ENCODE peak calls at places on chromosomes 2 and 18, in five cellular contexts. E is naive thymus-derived CD4-positive, alpha-beta T cell; C is GM23338; X is CD8-positive, alpha-beta T cell; H is astrocyte. Z is an unnamed sample. For H3K4me1, the result is how much of the 10 kb centered on the place peaks cover.

GRCh38 chr2:16425462-16426336 is 239.9 kb downstream of the CYRIA start:
- DNase-seq in C (no peak), H (no peak), E (no peak), X (no peak), Z (no peak)

GRCh38 chr2:151097930-151098329 is 163.7 kb downstream of the RBM43 start:
- DNase-seq in C (no peak), X (no peak), E (no peak), H (peak), Z (no peak)

GRCh38 chr18:8298186-8298585 is 311.1 kb upstream of the RAB12 start:
- DNase-seq in X (no peak), H (no peak), C (no peak), E (no peak), Z (no peak)

GRCh38 chr2:54073796-54074195 is 41.6 kb upstream of the ACYP2 start:
- DNase-seq in C (no peak), H (peak), E (no peak), X (no peak), Z (no peak)

GRCh38 chr18:61869631-61870030 is 23.2 kb downstream of the RNF152 start:
- DNase-seq in H (no peak), C (no peak), E (no peak), X (no peak), Z (no peak)

GRCh38 chr2:157438907-157439791 is 4.7 kb downstream of the CYTIP start:
- DNase-seq in X (no peak), E (no peak), H (peak), C (no peak), Z (no peak)

GRCh38 chr2:44546469-44547127 is 184.9 kb downstream of the CAMKMT start:
- DNase-seq in X (no peak), C (no peak), H (no peak), E (no peak), Z (no peak)

GRCh38 chr2:143823856-143824255 is 694.6 kb downstream of the ARHGAP15 start:
- DNase-seq in C (no peak), E (no peak), X (no peak), H (no peak), Z (no peak)

GRCh38 chr2:197965756-197966155 is 161.4 kb downstream of the PLCL1 start:
- DNase-seq in E (no peak), H (no peak), C (no peak), X (no peak), Z (no peak)

GRCh38 chr18:55839350-55839749 is 251.4 kb upstream of the TCF4 start:
- DNase-seq in C (no peak), X (no peak), E (no peak), H (peak), Z (no peak)

GRCh38 chr2:187689372-187689771 is 135.1 kb upstream of the TFPI start:
- DNase-seq in E (no peak), X (no peak), C (no peak), H (peak), Z (no peak)

GRCh38 chr2:88627055-88627855 is at the start of gene EIF2AK3:
- DNase-seq in C (peak), E (peak), H (peak), X (peak), Z (peak)

GRCh38 chr18:63452273-63452672 is 24.5 kb upstream of the SERPINB5 start:
- DNase-seq in X (no peak), C (no peak), H (no peak), E (no peak), Z (no peak)

GRCh38 chr2:96470636-96471035 is 34.5 kb downstream of the NEURL3 start:
- DNase-seq in H (no peak), X (peak), C (peak), E (peak), Z (peak)

GRCh38 chr2:15355386-15355785 is 205.7 kb downstream of the NBAS start:
- DNase-seq in H (no peak), C (no peak), E (no peak), X (no peak), Z (no peak)

GRCh38 chr18:47746615-47747014 is 183.8 kb downstream of the SMAD2 start:
- DNase-seq in E (no peak), X (no peak), C (no peak), H (no peak), Z (no peak)

GRCh38 chr2:239829326-239829725 is 195.8 kb downstream of the NDUFA10 start:
- DNase-seq in H (no peak), E (no peak), C (no peak), X (no peak), Z (no peak)

GRCh38 chr2:19378939-19379338 is 20.5 kb upstream of the OSR1 start:
- DNase-seq in X (no peak), C (no peak), H (no peak), E (no peak), Z (no peak)

GRCh38 chr18:65946777-65947176 is 196.0 kb downstream of the CDH7 start:
- DNase-seq in C (no peak), E (no peak), X (no peak), H (no peak), Z (no peak)

GRCh38 chr2:195486987-195487644 is 169.9 kb upstream of the SLC39A10 start:
- DNase-seq in E (no peak), C (no peak), X (no peak), H (peak), Z (no peak)

GRCh38 chr2:175930504-175930903 is 71.6 kb downstream of the LNPK start:
- DNase-seq in X (no peak), E (no peak), C (no peak), H (peak), Z (no peak)

GRCh38 chr18:12264854-12265253 is 10.7 kb downstream of the CIDEA start:
- DNase-seq in E (no peak), X (no peak), H (no peak), C (no peak), Z (no peak)
- H3K4me1 ChIP-seq in E (under half), X (under half), H (under half), C (under half), Z (under half)

GRCh38 chr18:24268784-24269550 is 128.7 kb downstream of the OSBPL1A start:
- DNase-seq in H (no peak), C (peak), X (no peak), E (no peak), Z (no peak)
- H3K4me1 ChIP-seq in H (under half), C (under half), X (under half), E (under half), Z (under half)

DNA sequence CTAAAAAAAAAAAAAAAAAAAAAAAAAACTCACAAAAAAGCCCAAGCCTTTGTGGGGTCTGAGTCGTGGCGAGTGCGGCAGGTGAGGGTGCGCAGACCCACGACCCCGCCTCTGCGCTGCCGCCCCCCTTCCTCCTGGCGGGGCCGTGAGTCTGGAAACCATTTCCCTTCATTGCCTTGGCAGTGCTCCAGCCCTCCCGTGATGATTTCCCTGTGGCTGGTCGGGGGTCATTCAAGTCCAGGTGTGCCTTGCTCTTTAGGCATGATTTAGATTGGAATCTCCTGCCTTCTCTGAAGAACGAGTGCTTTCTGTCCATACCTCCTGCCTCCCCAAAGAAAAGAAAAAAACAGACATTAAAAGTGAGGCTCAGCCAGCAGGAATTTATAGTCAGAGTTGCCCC is 161.8 kb downstream of the FAM210A start:
- DNase-seq in E (no peak), C (no peak), H (no peak), X (no peak), Z (peak)
- H3K4me1 ChIP-seq in E (under half), C (under half), H (under half), X (under half), Z (under half)

GRCh38 chr18:22691988-22692710 is 241.0 kb upstream of the RBBP8 start:
- DNase-seq in E (no peak), X (no peak), H (peak), C (no peak), Z (no peak)
- H3K4me1 ChIP-seq in E (under half), X (under half), H (under half), C (under half), Z (under half)

GRCh38 chr2:159513745-159514144 is 102.6 kb downstream of the BAZ2B start:
- DNase-seq in C (no peak), E (no peak), X (no peak), H (no peak), Z (no peak)
- H3K4me1 ChIP-seq in C (under half), E (under half), X (under half), H (under half), Z (under half)

DNA sequence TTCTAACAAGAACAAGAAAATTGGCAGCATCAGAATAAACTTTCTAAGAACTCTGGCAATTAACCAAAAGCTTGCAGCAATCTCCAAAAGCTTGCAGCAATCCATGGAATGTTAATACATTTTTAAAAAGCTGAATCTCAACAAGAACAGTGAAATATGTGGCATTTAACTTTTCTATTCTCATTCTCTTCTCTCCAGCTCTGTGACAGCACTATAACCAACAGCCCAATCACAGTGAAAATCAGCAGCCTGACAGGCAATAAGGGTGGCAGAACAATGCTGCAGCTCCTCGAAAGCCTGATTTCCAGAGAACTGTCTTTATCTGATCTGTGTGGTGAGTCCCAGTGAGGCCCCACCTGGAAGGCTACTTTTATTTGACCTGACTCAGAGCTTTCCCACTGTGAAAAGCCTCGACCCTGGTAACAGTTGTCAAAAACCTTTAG is 60.0 kb downstream of the TMEM131 start:
- DNase-seq in H (peak), E (no peak), X (no peak), C (peak), Z (no peak)
- H3K4me1 ChIP-seq in H (under half), E (under half), X (under half), C (under half), Z (under half)

GRCh38 chr2:11750422-11750821 is 4.0 kb downstream of the LPIN1 start:
- DNase-seq in H (no peak), E (peak), X (peak), C (no peak), Z (no peak)
- H3K4me1 ChIP-seq in H (under half), E (half or more), X (half or more), C (under half), Z (under half)

GRCh38 chr18:77108001-77108692 is 24.4 kb downstream of the MBP start:
- DNase-seq in H (peak), E (no peak), C (no peak), X (no peak), Z (no peak)

GRCh38 chr18:77107218-77107815 is 25.3 kb downstream of the MBP start:
- DNase-seq in H (no peak), X (no peak), E (no peak), C (no peak), Z (peak)

GRCh38 chr18:77105680-77106079 is 26.9 kb downstream of the MBP start:
- DNase-seq in E (no peak), X (no peak), H (no peak), C (no peak), Z (peak)

GRCh38 chr18:77105021-77105420 is 27.6 kb downstream of the MBP start:
- DNase-seq in X (no peak), H (no peak), E (no peak), C (no peak), Z (no peak)

GRCh38 chr18:77106331-77106730 is 26.3 kb downstream of the MBP start:
- DNase-seq in C (no peak), H (no peak), X (peak), E (peak), Z (no peak)
- H3K4me1 ChIP-seq in C (under half), H (half or more), X (half or more), E (half or more), Z (under half)

Z was measured in right cardiac atrium.